ENCODE peak calls at places on chromosome 17, in seven cellular contexts. K, P, S, B, U, V and L are unnamed samples.

GRCh38 chr17:7436556-7437368 is 1.5 kb downstream of the TMEM102 start:
- DNase-seq in P (peak; percentile 95), V (peak; percentile 36), B (peak; percentile 72), K (peak; percentile 47), S (peak; percentile 86), U (peak; percentile 72), L (peak; percentile 88)

GRCh38 chr17:55770220-55770870 is 19.5 kb downstream of the PCTP start:
- DNase-seq in P (peak; percentile 82), K (peak; percentile 35), S (peak; percentile 73), V (peak; percentile 89), B (no peak), U (peak; percentile 78), L (no peak)

GRCh38 chr17:30021708-30022317 is 80.4 kb downstream of the EFCAB5 start:
- DNase-seq in P (peak; percentile 72), S (peak; percentile 69), V (peak; percentile 72), K (peak; percentile 10), U (peak; percentile 73), B (peak; percentile 3), L (no peak)

GRCh38 chr17:31073411-31073810 is 21.4 kb upstream of the NF1 start:
- DNase-seq in S (no peak), U (no peak), B (no peak), P (no peak), K (no peak), V (no peak), L (no peak)

GRCh38 chr17:59804910-59805381 is 87.8 kb downstream of the TUBD1 start:
- DNase-seq in U (no peak), B (no peak), K (no peak), V (peak; percentile 78), S (peak; percentile 52), P (no peak), L (no peak)

GRCh38 chr17:75552847-75553552 is 27.5 kb downstream of the LLGL2 start:
- DNase-seq in P (no peak), U (no peak), B (no peak), S (no peak), V (no peak), K (no peak), L (no peak)

GRCh38 chr17:82464567-82464929 is 6.0 kb downstream of the NARF start:
- DNase-seq in P (no peak), V (no peak), U (no peak), B (no peak), S (no peak), K (no peak), L (no peak)

GRCh38 chr17:8122391-8122922 is 1.4 kb downstream of the HES7 start:
- DNase-seq in V (no peak), S (no peak), K (no peak), P (peak; percentile 81), B (peak; percentile 6), U (peak; percentile 31), L (peak; percentile 52)

GRCh38 chr17:954431-955164 is 25.0 kb downstream of the NXN start:
- DNase-seq in B (no peak), K (no peak), S (no peak), U (peak; percentile 95), P (peak; percentile 34), V (no peak), L (no peak)

GRCh38 chr17:82050761-82051641 is 610 bp downstream of the RFNG start:
- DNase-seq in U (no peak), P (peak; percentile 51), K (no peak), B (no peak), S (no peak), V (no peak), L (no peak)

GRCh38 chr17:75625813-75626486 is 7.3 kb upstream of the SMIM5 start:
- DNase-seq in K (no peak), S (no peak), U (peak; percentile 49), B (no peak), V (no peak), P (peak; percentile 41), L (peak; percentile 72)

GRCh38 chr17:31825961-31826691 is 32.9 kb downstream of the COPRS start:
- DNase-seq in S (no peak), K (no peak), U (no peak), B (no peak), V (no peak), P (peak; percentile 72), L (no peak)

GRCh38 chr17:82729479-82730260 is 5.7 kb upstream of the FN3K start:
- DNase-seq in U (no peak), B (no peak), V (no peak), S (no peak), P (no peak), K (no peak), L (no peak)

GRCh38 chr17:57221366-57222350 is 34.7 kb upstream of the MSI2 start:
- DNase-seq in B (no peak), S (no peak), P (no peak), V (no peak), U (no peak), K (no peak), L (no peak)

GRCh38 chr17:40190197-40191021 is 13.1 kb downstream of the RAPGEFL1 start:
- DNase-seq in B (peak; percentile 23), U (no peak), K (no peak), P (peak; percentile 38), S (no peak), V (peak; percentile 19), L (peak; percentile 56)

GRCh38 chr17:75380315-75380714 is 25.2 kb downstream of the GRB2 start:
- DNase-seq in P (no peak), S (no peak), V (no peak), K (no peak), U (no peak), B (no peak), L (no peak)

GRCh38 chr17:145671-146541 is 8.5 kb downstream of the SCGB1C2 start:
- DNase-seq in K (no peak), P (no peak), U (no peak), V (no peak), B (no peak), S (no peak), L (peak; percentile 16)

GRCh38 chr17:57067162-57067561 is 17.9 kb upstream of the AKAP1 start:
- DNase-seq in S (no peak), P (no peak), V (no peak), K (no peak), U (no peak), B (no peak), L (no peak)

GRCh38 chr17:76014925-76015261 is 12.2 kb downstream of the EVPL start:
- DNase-seq in V (peak; percentile 9), B (no peak), U (no peak), S (no peak), K (no peak), P (no peak), L (no peak)

GRCh38 chr17:61345825-61346628 is 53.6 kb upstream of the TBX2 start:
- DNase-seq in K (no peak), V (no peak), P (no peak), U (no peak), B (no peak), S (no peak), L (no peak)

GRCh38 chr17:56983380-56983779 is 5.4 kb downstream of the SCPEP1 start:
- DNase-seq in S (no peak), U (no peak), K (no peak), V (no peak), B (no peak), P (no peak), L (no peak)

GRCh38 chr17:19753049-19753444 is 4.9 kb upstream of the ALDH3A1 start:
- DNase-seq in S (peak; percentile 80), K (peak; percentile 77), U (peak; percentile 51), B (no peak), V (peak; percentile 47), P (peak; percentile 81), L (no peak)

GRCh38 chr17:19492140-19492539 is 41.5 kb upstream of the SLC47A1 start:
- DNase-seq in V (peak; percentile 9), P (no peak), B (no peak), K (no peak), S (no peak), U (no peak), L (no peak)

GRCh38 chr17:41377546-41377945 is 4.6 kb downstream of the KRT34 start:
- DNase-seq in S (no peak), V (no peak), B (no peak), K (no peak), P (peak; percentile 43), U (peak; percentile 65), L (no peak)

GRCh38 chr17:58380207-58381123 is 28.5 kb upstream of the SUPT4H1 start:
- DNase-seq in V (no peak), P (no peak), B (no peak), U (no peak), K (no peak), S (no peak), L (no peak)

GRCh38 chr17:51119415-51120356 is 982 bp downstream of the SPAG9 start:
- DNase-seq in S (peak; percentile 60), K (no peak), B (peak; percentile 37), P (peak; percentile 54), V (no peak), U (peak; percentile 58), L (peak; percentile 62)

GRCh38 chr17:82890926-82891678 is 51.3 kb upstream of the ZNF750 start:
- DNase-seq in B (no peak), P (no peak), U (no peak), S (no peak), V (no peak), K (no peak), L (no peak)